ENCODE peak calls at places on chromosomes 5 and 9, in nine cellular contexts. B is heart right ventricle, I is uterus, R is cardiac muscle cell, U is AG04450, Z is upper lobe of right lung, E is sigmoid colon, G is breast epithelium, L is A549. X is an unnamed sample.

GRCh38 chr5:143752165-143752564 is 59.8 kb upstream of the HMHB1 start:
- DNase-seq in B (no peak), I (no peak), R (no peak), U (no peak), Z (no peak), E (no peak), G (no peak), L (no peak), X (no peak)

GRCh38 chr9:27150758-27151431 is 41.9 kb downstream of the TEK start:
- DNase-seq in B (no peak), I (no peak), R (no peak), U (peak), Z (no peak), E (no peak), G (no peak), L (no peak), X (peak)

GRCh38 chr9:91429501-91429900 is 5.9 kb upstream of the NFIL3 start:
- DNase-seq in B (no peak), I (no peak), R (no peak), U (no peak), Z (no peak), E (no peak), G (no peak), L (no peak), X (no peak)

GRCh38 chr5:172705576-172706084 is 64.6 kb downstream of the NEURL1B start:
- DNase-seq in B (no peak), I (no peak), R (no peak), U (no peak), Z (no peak), E (no peak), G (no peak), L (no peak), X (no peak)

GRCh38 chr9:135905380-135906282 is 1.7 kb downstream of the CAMSAP1 start:
- DNase-seq in B (no peak), I (no peak), R (no peak), U (no peak), Z (peak), E (peak), G (peak), L (no peak), X (peak)

GRCh38 chr5:39869396-39869795 is 444.6 kb upstream of the DAB2 start:
- DNase-seq in B (no peak), I (no peak), R (no peak), U (no peak), Z (no peak), E (no peak), G (no peak), L (no peak), X (no peak)

GRCh38 chr5:77308154-77308960 is 97.9 kb downstream of the PDE8B start:
- DNase-seq in B (no peak), I (no peak), R (no peak), U (no peak), Z (no peak), E (no peak), G (no peak), L (no peak), X (no peak)

GRCh38 chr9:73719660-73720059 is 568.0 kb downstream of the ANXA1 start:
- DNase-seq in B (no peak), I (no peak), R (no peak), U (no peak), Z (no peak), E (no peak), G (no peak), L (no peak), X (no peak)

GRCh38 chr5:35023531-35024178 is 24.1 kb downstream of the AGXT2 start:
- DNase-seq in B (no peak), I (no peak), R (no peak), U (no peak), Z (no peak), E (no peak), G (no peak), L (no peak), X (no peak)

GRCh38 chr9:3200331-3200774 is 325.4 kb downstream of the RFX3 start:
- DNase-seq in B (no peak), I (no peak), R (no peak), U (no peak), Z (no peak), E (no peak), G (no peak), L (no peak), X (peak)

GRCh38 chr5:16521561-16522090 is 56.0 kb upstream of the ZNF622 start:
- DNase-seq in B (no peak), I (no peak), R (peak), U (no peak), Z (no peak), E (no peak), G (no peak), L (no peak), X (no peak)

GRCh38 chr5:14741721-14742426 is 77.4 kb downstream of the OTULIN start:
- DNase-seq in B (no peak), I (no peak), R (no peak), U (no peak), Z (no peak), E (no peak), G (no peak), L (no peak), X (no peak)

GRCh38 chr9:7963026-7963425 is 163.4 kb upstream of the DMAC1 start:
- DNase-seq in B (no peak), I (no peak), R (no peak), U (no peak), Z (no peak), E (no peak), G (no peak), L (no peak), X (no peak)

GRCh38 chr9:1580215-1580614 is 434.9 kb upstream of the SMARCA2 start:
- DNase-seq in B (no peak), I (no peak), R (no peak), U (no peak), Z (no peak), E (no peak), G (no peak), L (no peak), X (no peak)

GRCh38 chr9:7813030-7813429 is 13.5 kb upstream of the DMAC1 start:
- DNase-seq in B (no peak), I (no peak), R (no peak), U (no peak), Z (no peak), E (no peak), G (no peak), L (no peak), X (no peak)

GRCh38 chr9:133874061-133874638 is 118.0 kb downstream of the VAV2 start:
- DNase-seq in B (no peak), I (no peak), R (no peak), U (no peak), Z (no peak), E (no peak), G (no peak), L (peak), X (peak)

GRCh38 chr5:149811453-149811852 is 81.3 kb downstream of the PPARGC1B start:
- DNase-seq in B (no peak), I (no peak), R (no peak), U (no peak), Z (no peak), E (no peak), G (no peak), L (no peak), X (no peak)

GRCh38 chr5:78001198-78001597 is 225.1 kb upstream of the TBCA start:
- DNase-seq in B (no peak), I (no peak), R (no peak), U (no peak), Z (no peak), E (no peak), G (no peak), L (no peak), X (no peak)

GRCh38 chr5:141513627-141514329 is 24.9 kb downstream of the PCDHGC5 start:
- DNase-seq in B (peak), I (peak), R (peak), U (no peak), Z (peak), E (peak), G (peak), L (no peak), X (peak)

GRCh38 chr9:93620881-93621820 is 44.8 kb downstream of the PHF2 start:
- DNase-seq in B (peak), I (no peak), R (no peak), U (no peak), Z (no peak), E (peak), G (no peak), L (no peak), X (no peak)

GRCh38 chr5:135650081-135650480 is 71.3 kb upstream of the CXCL14 start:
- DNase-seq in B (no peak), I (no peak), R (no peak), U (no peak), Z (no peak), E (no peak), G (no peak), L (no peak), X (no peak)

GRCh38 chr5:171418982-171419662 is at the start of gene FGF18:
- DNase-seq in B (peak), I (no peak), R (peak), U (no peak), Z (peak), E (no peak), G (no peak), L (peak), X (peak)

GRCh38 chr5:91079037-91079436 is 304.1 kb downstream of the ARRDC3 start:
- DNase-seq in B (no peak), I (no peak), R (no peak), U (no peak), Z (no peak), E (no peak), G (no peak), L (no peak), X (peak)

GRCh38 chr9:83937861-83938455 is 16.7 kb upstream of the KIF27 start:
- DNase-seq in B (peak), I (no peak), R (peak), U (no peak), Z (no peak), E (no peak), G (no peak), L (peak), X (peak)

GRCh38 chr5:123807177-123807900 is 295.4 kb downstream of the CSNK1G3 start:
- DNase-seq in B (no peak), I (no peak), R (peak), U (no peak), Z (no peak), E (no peak), G (no peak), L (no peak), X (no peak)

GRCh38 chr9:91809581-91810285 is 140.3 kb downstream of the ROR2 start:
- DNase-seq in B (no peak), I (no peak), R (no peak), U (no peak), Z (no peak), E (peak), G (no peak), L (no peak), X (no peak)

GRCh38 chr5:951940-952596 is 56.5 kb upstream of the NKD2 start:
- DNase-seq in B (no peak), I (no peak), R (no peak), U (no peak), Z (no peak), E (no peak), G (no peak), L (no peak), X (no peak)

GRCh38 chr5:41869150-41869738 is 981 bp downstream of the OXCT1 start:
- DNase-seq in B (peak), I (peak), R (no peak), U (no peak), Z (no peak), E (peak), G (peak), L (no peak), X (peak)

GRCh38 chr5:59943721-59944120 is 50.2 kb upstream of the PDE4D start:
- DNase-seq in B (no peak), I (no peak), R (no peak), U (no peak), Z (no peak), E (no peak), G (no peak), L (no peak), X (no peak)

GRCh38 chr5:159095218-159095617 is 4.5 kb downstream of the EBF1 start:
- DNase-seq in B (no peak), I (peak), R (no peak), U (no peak), Z (no peak), E (no peak), G (no peak), L (no peak), X (no peak)

GRCh38 chr5:116494784-116495480 is 79.7 kb downstream of the SEMA6A start:
- DNase-seq in B (no peak), I (no peak), R (peak), U (no peak), Z (no peak), E (no peak), G (no peak), L (no peak), X (no peak)

GRCh38 chr5:72268753-72269410 is 51.2 kb downstream of the MRPS27 start:
- DNase-seq in B (peak), I (peak), R (peak), U (no peak), Z (no peak), E (no peak), G (peak), L (no peak), X (peak)

GRCh38 chr9:114098660-114099522 is at the start of gene KIF12:
- DNase-seq in B (no peak), I (no peak), R (peak), U (no peak), Z (peak), E (no peak), G (peak), L (peak), X (no peak)

GRCh38 chr9:6681147-6681956 is 35.8 kb upstream of the GLDC start:
- DNase-seq in B (peak), I (peak), R (peak), U (peak), Z (peak), E (peak), G (peak), L (peak), X (peak)

DNA sequence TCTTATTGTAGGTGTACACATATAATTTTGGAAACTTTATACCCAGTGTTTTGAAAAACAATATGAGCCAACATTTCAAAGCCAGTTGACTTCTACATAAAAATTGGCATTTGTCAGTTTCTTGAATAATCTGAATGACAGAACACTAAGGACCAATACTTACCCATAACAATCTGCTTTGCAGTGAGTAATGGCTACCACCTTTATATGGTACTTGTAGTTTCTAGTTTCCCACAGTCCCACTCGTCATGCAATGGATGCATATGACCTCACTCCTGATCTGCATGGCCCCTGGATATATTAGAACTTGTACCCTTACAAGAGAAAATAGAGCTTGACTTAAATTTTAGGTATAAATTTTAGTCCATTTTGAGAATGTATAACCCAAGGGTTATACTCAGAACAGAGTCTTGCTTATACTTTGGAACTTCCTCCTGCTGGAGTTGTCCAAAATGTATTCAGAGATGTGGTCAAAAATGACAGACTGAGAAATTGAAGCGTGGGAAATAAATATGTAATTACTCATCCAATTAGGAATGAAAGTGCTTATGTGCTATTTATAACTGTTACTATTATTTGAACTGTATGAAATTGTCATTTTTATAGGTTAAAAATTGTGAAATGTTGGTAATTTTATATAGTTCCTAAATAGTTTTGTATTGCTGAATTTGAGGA is 19.4 kb downstream of the XRCC4 start:
- DNase-seq in B (no peak), I (no peak), R (no peak), U (no peak), Z (no peak), E (no peak), G (no peak), L (no peak), X (no peak)
- TF ChIP-seq CTCF in B (no peak), I (no peak), R (no peak), U (no peak), Z (no peak), E (no peak), G (no peak), L (no peak), X (no peak)

GRCh38 chr5:179769276-179769675 is 24.5 kb upstream of the LTC4S start:
- DNase-seq in B (no peak), I (no peak), R (no peak), U (no peak), Z (no peak), E (no peak), G (no peak), L (no peak), X (no peak)

GRCh38 chr5:179766021-179766725 is 27.6 kb upstream of the LTC4S start:
- DNase-seq in B (no peak), I (no peak), R (no peak), U (no peak), Z (no peak), E (no peak), G (no peak), L (no peak), X (no peak)

GRCh38 chr5:179765400-179765799 is 28.4 kb upstream of the LTC4S start:
- DNase-seq in B (peak), I (no peak), R (no peak), U (no peak), Z (no peak), E (no peak), G (no peak), L (no peak), X (peak)

GRCh38 chr5:179768326-179769085 is 25.3 kb upstream of the LTC4S start:
- DNase-seq in B (no peak), I (no peak), R (peak), U (no peak), Z (no peak), E (no peak), G (no peak), L (no peak), X (no peak)

DNA sequence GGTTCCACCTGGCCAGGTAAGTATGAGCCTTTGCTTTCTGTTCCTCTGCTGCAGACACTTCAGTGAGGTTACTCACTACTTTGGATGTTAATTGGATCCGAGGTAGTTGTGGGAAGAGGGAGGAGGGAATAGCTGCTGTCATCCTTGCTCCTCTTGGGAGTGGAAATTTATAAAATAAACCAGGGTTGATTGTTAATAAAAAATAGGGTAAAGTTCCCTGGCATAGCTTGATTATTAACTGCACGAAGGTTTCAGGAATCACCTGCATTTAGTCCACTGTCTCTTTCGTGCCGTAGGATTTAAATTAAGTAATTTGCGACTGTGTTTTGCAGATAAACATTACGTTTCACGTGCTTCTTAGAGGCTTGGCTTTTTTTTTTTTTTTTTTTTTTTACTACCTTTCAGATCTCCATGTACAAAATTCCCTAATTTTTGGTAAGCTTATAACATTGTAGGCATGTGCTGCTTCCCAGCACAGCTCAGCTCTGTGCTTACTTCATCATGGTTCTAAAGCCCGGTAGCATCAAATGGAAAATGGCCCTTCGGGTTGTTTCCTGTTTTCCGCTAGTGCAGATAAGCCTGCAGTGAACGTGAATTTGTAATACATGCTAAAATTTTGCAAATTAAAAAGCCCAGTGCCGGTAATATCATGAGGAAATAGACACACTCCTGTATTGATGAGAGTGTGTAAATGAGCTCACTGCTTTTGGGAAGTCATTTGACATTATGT is 26.9 kb upstream of the LTC4S start:
- DNase-seq in B (no peak), I (no peak), R (no peak), U (no peak), Z (no peak), E (no peak), G (no peak), L (no peak), X (no peak)
- H3K4me3 ChIP-seq in B (no peak), I (no peak), R (no peak), U (no peak), Z (no peak), E (no peak), G (no peak), L (no peak), X (no peak)

GRCh38 chr9:76987594-76988200 is 31.8 kb upstream of the FOXB2 start:
- DNase-seq in B (no peak), I (peak), R (peak), U (no peak), Z (no peak), E (no peak), G (no peak), L (peak), X (peak)
- TF ChIP-seq CTCF in B (no peak), I (peak), R (peak), U (peak), Z (peak), E (peak), G (no peak), L (peak), X (peak)

GRCh38 chr5:73354406-73354805 is 94.2 kb downstream of the FOXD1 start:
- DNase-seq in B (no peak), I (no peak), R (no peak), U (peak), Z (no peak), E (no peak), G (no peak), L (no peak), X (no peak)
- H3K4me3 ChIP-seq in B (no peak), I (no peak), R (no peak), U (no peak), Z (no peak), E (no peak), G (no peak), L (no peak), X (no peak)

DNA sequence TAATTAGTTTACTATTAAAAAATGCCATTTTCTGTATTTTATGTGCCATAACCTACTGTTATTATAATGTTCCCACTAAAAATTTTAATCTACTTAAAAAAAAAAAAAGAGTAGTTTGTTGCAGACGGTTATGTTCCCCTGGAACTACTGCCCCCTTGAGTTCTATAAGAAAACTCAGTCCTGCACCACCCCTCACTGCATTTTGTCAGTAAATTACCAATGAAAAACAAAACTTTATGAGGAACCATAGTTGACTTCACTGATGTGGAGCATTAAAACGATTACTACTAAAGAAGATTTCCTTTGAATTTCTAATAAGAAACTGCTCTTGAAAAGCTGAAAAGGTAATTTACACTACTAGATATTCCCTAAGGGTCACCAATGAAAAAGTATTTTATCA is 288.7 kb downstream of the FBXL17 start:
- DNase-seq in B (no peak), I (no peak), R (peak), U (peak), Z (no peak), E (no peak), G (no peak), L (peak), X (peak)
- TF ChIP-seq CTCF in B (no peak), I (no peak), R (peak), U (peak), Z (peak), E (no peak), G (no peak), L (peak), X (peak)

GRCh38 chr5:167732499-167732898 is 558.9 kb upstream of the WWC1 start:
- DNase-seq in B (no peak), I (no peak), R (no peak), U (no peak), Z (no peak), E (no peak), G (no peak), L (no peak), X (no peak)
- H3K4me3 ChIP-seq in B (no peak), I (no peak), R (no peak), U (no peak), Z (no peak), E (no peak), G (no peak), L (no peak), X (no peak)